ENCODE peak calls at places on chromosomes 13 and 19, in five cellular contexts. One of them, this sample, is unnamed.

GRCh38 chr19:13032837-13033236 is 37.6 kb downstream of the NFIX start:
- DNase-seq in ovary: no peak
- DNase-seq in HCT116: no peak
- DNase-seq in tibial nerve: no peak
- DNase-seq in IMR-90: no peak
- DNase-seq in this sample: no peak

GRCh38 chr13:44575741-44576395 is at the start of gene TSC22D1:
- DNase-seq in ovary: peak
- DNase-seq in HCT116: no peak
- DNase-seq in tibial nerve: peak
- DNase-seq in IMR-90: peak
- DNase-seq in this sample: peak

GRCh38 chr13:99651016-99651415 is 149.7 kb downstream of the TM9SF2 start:
- DNase-seq in ovary: no peak
- DNase-seq in HCT116: no peak
- DNase-seq in tibial nerve: no peak
- DNase-seq in IMR-90: no peak
- DNase-seq in this sample: no peak

GRCh38 chr13:91133941-91134772 is 213.3 kb upstream of the MIR17HG start:
- DNase-seq in ovary: no peak
- DNase-seq in HCT116: peak
- DNase-seq in tibial nerve: peak
- DNase-seq in IMR-90: peak
- DNase-seq in this sample: no peak

GRCh38 chr19:40467007-40467565 is 285 bp downstream of the SPTBN4 start:
- DNase-seq in ovary: peak
- DNase-seq in HCT116: no peak
- DNase-seq in tibial nerve: no peak
- DNase-seq in IMR-90: no peak
- DNase-seq in this sample: peak

GRCh38 chr19:2983351-2984195 is 6.2 kb downstream of the TLE6 start:
- DNase-seq in ovary: peak
- DNase-seq in HCT116: no peak
- DNase-seq in tibial nerve: peak
- DNase-seq in IMR-90: peak
- DNase-seq in this sample: peak

GRCh38 chr13:32248789-32249188 is 66.4 kb downstream of the ZAR1L start:
- DNase-seq in ovary: no peak
- DNase-seq in HCT116: no peak
- DNase-seq in tibial nerve: no peak
- DNase-seq in IMR-90: no peak
- DNase-seq in this sample: no peak

GRCh38 chr19:53581871-53582279 is 43.9 kb downstream of the ZNF331 start:
- DNase-seq in ovary: no peak
- DNase-seq in HCT116: no peak
- DNase-seq in tibial nerve: no peak
- DNase-seq in IMR-90: no peak
- DNase-seq in this sample: no peak

GRCh38 chr13:35720690-35721554 is 244.4 kb upstream of the MAB21L1 start:
- DNase-seq in ovary: peak
- DNase-seq in HCT116: peak
- DNase-seq in tibial nerve: peak
- DNase-seq in IMR-90: peak
- DNase-seq in this sample: peak

GRCh38 chr13:23081901-23082300 is 98.9 kb upstream of the SGCG start:
- DNase-seq in ovary: no peak
- DNase-seq in HCT116: no peak
- DNase-seq in tibial nerve: no peak
- DNase-seq in IMR-90: no peak
- DNase-seq in this sample: no peak

GRCh38 chr13:48578516-48579166 is 45.8 kb upstream of the RCBTB2 start:
- DNase-seq in ovary: no peak
- DNase-seq in HCT116: no peak
- DNase-seq in tibial nerve: no peak
- DNase-seq in IMR-90: no peak
- DNase-seq in this sample: no peak

GRCh38 chr13:37427843-37428494 is 170.6 kb downstream of the POSTN start:
- DNase-seq in ovary: no peak
- DNase-seq in HCT116: no peak
- DNase-seq in tibial nerve: no peak
- DNase-seq in IMR-90: no peak
- DNase-seq in this sample: no peak

GRCh38 chr13:23806874-23807522 is 82.2 kb downstream of the MIPEP start:
- DNase-seq in ovary: no peak
- DNase-seq in HCT116: no peak
- DNase-seq in tibial nerve: no peak
- DNase-seq in IMR-90: peak
- DNase-seq in this sample: no peak

GRCh38 chr13:78152415-78152814 is 233.8 kb upstream of the EDNRB start:
- DNase-seq in ovary: no peak
- DNase-seq in HCT116: no peak
- DNase-seq in tibial nerve: no peak
- DNase-seq in IMR-90: no peak
- DNase-seq in this sample: no peak

GRCh38 chr13:110552767-110553166 is 8.8 kb downstream of the RAB20 start:
- DNase-seq in ovary: no peak
- DNase-seq in HCT116: no peak
- DNase-seq in tibial nerve: no peak
- DNase-seq in IMR-90: no peak
- DNase-seq in this sample: no peak

GRCh38 chr13:111906816-111907215 is 160.1 kb upstream of the SOX1 start:
- DNase-seq in ovary: no peak
- DNase-seq in HCT116: no peak
- DNase-seq in tibial nerve: no peak
- DNase-seq in IMR-90: no peak
- DNase-seq in this sample: no peak

GRCh38 chr19:55552206-55552605 is 6.9 kb upstream of the SBK3 start:
- DNase-seq in ovary: no peak
- DNase-seq in HCT116: no peak
- DNase-seq in tibial nerve: no peak
- DNase-seq in IMR-90: no peak
- DNase-seq in this sample: no peak
- H3K27ac ChIP-seq in ovary: no peak
- H3K27ac ChIP-seq in HCT116: no peak
- H3K27ac ChIP-seq in tibial nerve: no peak
- H3K27ac ChIP-seq in IMR-90: peak
- H3K27ac ChIP-seq in this sample: no peak

DNA sequence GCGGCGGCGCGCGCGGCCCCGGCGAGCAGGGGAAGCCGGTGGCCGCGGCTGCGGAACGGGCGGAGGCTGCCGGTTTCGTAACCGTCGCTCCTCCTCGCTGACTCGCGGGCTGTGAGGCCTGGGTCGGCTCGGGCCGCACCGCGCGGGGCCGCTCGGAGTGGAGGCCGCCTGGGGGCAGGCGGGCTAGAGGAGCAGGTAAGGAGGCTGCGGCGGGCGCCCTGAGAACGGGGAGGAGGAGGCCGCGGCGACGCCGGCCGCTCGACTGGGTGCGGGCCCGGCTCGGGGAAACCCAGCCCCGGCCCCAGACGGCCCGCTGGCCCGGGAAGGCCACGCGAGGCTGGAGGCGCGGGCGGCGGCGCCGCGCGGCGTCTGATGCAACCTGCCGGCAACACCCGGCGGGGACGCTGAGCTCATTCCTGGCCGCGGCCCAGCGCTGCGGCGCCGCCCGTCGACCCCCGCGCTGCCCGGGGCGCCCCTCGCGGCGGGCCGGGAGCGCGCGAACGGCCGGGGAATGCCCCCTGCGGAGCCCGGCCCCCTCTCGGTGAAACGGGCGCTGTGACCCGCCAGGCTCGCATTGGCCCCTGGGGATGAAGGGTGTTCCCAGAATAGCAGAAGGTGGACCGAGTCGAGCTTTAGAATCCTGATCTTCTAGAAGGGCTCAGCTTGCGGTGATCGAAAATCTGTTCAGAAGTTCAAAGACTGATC is at the start of gene CEBPG:
- DNase-seq in ovary: peak
- DNase-seq in HCT116: no peak
- DNase-seq in tibial nerve: no peak
- DNase-seq in IMR-90: peak
- DNase-seq in this sample: peak
- TF ChIP-seq POLR2A in ovary: peak
- TF ChIP-seq POLR2A in HCT116: peak
- TF ChIP-seq POLR2A in tibial nerve: no peak
- TF ChIP-seq POLR2A in IMR-90: peak
- TF ChIP-seq POLR2A in this sample: peak

DNA sequence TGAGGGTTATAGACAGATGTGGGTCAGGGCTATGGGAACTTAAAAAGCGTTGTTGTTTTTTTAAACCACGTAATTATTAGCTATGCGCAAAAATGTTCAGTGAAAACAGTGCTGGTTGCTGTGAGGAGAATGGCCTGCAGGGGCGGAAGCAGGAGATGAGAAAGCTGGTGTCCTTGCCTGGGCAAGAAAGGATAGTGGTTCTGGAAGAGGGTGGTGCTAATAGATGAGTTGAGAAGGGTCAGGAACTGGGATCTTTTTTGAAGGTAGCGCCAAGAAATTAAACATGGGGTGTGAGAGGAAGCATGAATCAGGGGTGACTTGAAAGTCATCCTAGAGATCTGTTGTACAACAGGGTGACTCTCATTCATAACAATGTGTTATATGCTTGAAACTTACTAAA is 4.8 kb upstream of the SMG9 start:
- DNase-seq in ovary: no peak
- DNase-seq in HCT116: peak
- DNase-seq in tibial nerve: no peak
- DNase-seq in IMR-90: peak
- DNase-seq in this sample: no peak
- H3K27ac ChIP-seq in ovary: no peak
- H3K27ac ChIP-seq in HCT116: peak
- H3K27ac ChIP-seq in tibial nerve: no peak
- H3K27ac ChIP-seq in IMR-90: no peak
- H3K27ac ChIP-seq in this sample: no peak

GRCh38 chr13:43545317-43545874 is 241.4 kb downstream of the ENOX1 start:
- DNase-seq in ovary: no peak
- DNase-seq in HCT116: no peak
- DNase-seq in tibial nerve: peak
- DNase-seq in IMR-90: no peak
- DNase-seq in this sample: peak

GRCh38 chr13:43546821-43547220 is 240.0 kb downstream of the ENOX1 start:
- DNase-seq in ovary: no peak
- DNase-seq in HCT116: no peak
- DNase-seq in tibial nerve: no peak
- DNase-seq in IMR-90: no peak
- DNase-seq in this sample: no peak

GRCh38 chr13:43543331-43543730 is 243.4 kb downstream of the ENOX1 start:
- DNase-seq in ovary: no peak
- DNase-seq in HCT116: no peak
- DNase-seq in tibial nerve: no peak
- DNase-seq in IMR-90: peak
- DNase-seq in this sample: no peak

GRCh38 chr13:43544011-43544410 is 242.8 kb downstream of the ENOX1 start:
- DNase-seq in ovary: no peak
- DNase-seq in HCT116: no peak
- DNase-seq in tibial nerve: no peak
- DNase-seq in IMR-90: peak
- DNase-seq in this sample: peak

GRCh38 chr13:43546260-43546659 is 240.5 kb downstream of the ENOX1 start:
- DNase-seq in ovary: peak
- DNase-seq in HCT116: no peak
- DNase-seq in tibial nerve: no peak
- DNase-seq in IMR-90: no peak
- DNase-seq in this sample: peak
- TF ChIP-seq POLR2A in ovary: no peak
- TF ChIP-seq POLR2A in HCT116: no peak
- TF ChIP-seq POLR2A in tibial nerve: no peak
- TF ChIP-seq POLR2A in IMR-90: no peak
- TF ChIP-seq POLR2A in this sample: no peak

GRCh38 chr19:58181902-58182576 is 822 bp upstream of the ZNF274 start:
- DNase-seq in ovary: peak
- DNase-seq in HCT116: no peak
- DNase-seq in tibial nerve: peak
- DNase-seq in IMR-90: no peak
- DNase-seq in this sample: no peak
- H3K27ac ChIP-seq in ovary: peak
- H3K27ac ChIP-seq in HCT116: peak
- H3K27ac ChIP-seq in tibial nerve: peak
- H3K27ac ChIP-seq in IMR-90: peak
- H3K27ac ChIP-seq in this sample: peak

GRCh38 chr19:57435062-57435978 is at the start of gene ZNF749:
- DNase-seq in ovary: peak
- DNase-seq in HCT116: peak
- DNase-seq in tibial nerve: peak
- DNase-seq in IMR-90: peak
- DNase-seq in this sample: peak
- TF ChIP-seq POLR2A in ovary: no peak
- TF ChIP-seq POLR2A in HCT116: peak
- TF ChIP-seq POLR2A in tibial nerve: no peak
- TF ChIP-seq POLR2A in IMR-90: peak
- TF ChIP-seq POLR2A in this sample: no peak

GRCh38 chr13:93305886-93306285 is 79.3 kb downstream of the GPC6 start:
- DNase-seq in ovary: no peak
- DNase-seq in HCT116: no peak
- DNase-seq in tibial nerve: no peak
- DNase-seq in IMR-90: peak
- DNase-seq in this sample: no peak
- H3K27ac ChIP-seq in ovary: no peak
- H3K27ac ChIP-seq in HCT116: no peak
- H3K27ac ChIP-seq in tibial nerve: no peak
- H3K27ac ChIP-seq in IMR-90: no peak
- H3K27ac ChIP-seq in this sample: no peak

GRCh38 chr19:49912965-49913685 is 15.9 kb upstream of the ATF5 start:
- DNase-seq in ovary: peak
- DNase-seq in HCT116: no peak
- DNase-seq in tibial nerve: no peak
- DNase-seq in IMR-90: peak
- DNase-seq in this sample: no peak
- TF ChIP-seq POLR2A in ovary: no peak
- TF ChIP-seq POLR2A in HCT116: no peak
- TF ChIP-seq POLR2A in tibial nerve: no peak
- TF ChIP-seq POLR2A in IMR-90: no peak
- TF ChIP-seq POLR2A in this sample: no peak